ENCODE peak calls at places on chromosomes 13 and 19, in six cellular contexts. Y is LHCN-M2, O is fibroblast of gingiva, L is NB4, N is HCEC 1CT, W is sigmoid colon. R is an unnamed sample.

GRCh38 chr13:86318424-86318823 is 519.2 kb upstream of the SLITRK6 start:
- DNase-seq in Y (no peak), O (no peak), L (no peak), N (no peak), W (no peak), R (no peak)

GRCh38 chr19:10946964-10947657 is 13.7 kb upstream of the SMARCA4 start:
- DNase-seq in Y (no peak), O (peak; percentile 39), L (no peak), N (no peak), W (no peak), R (no peak)

GRCh38 chr13:37869756-37870488 is at the start of gene TRPC4:
- DNase-seq in Y (peak; percentile 89), O (peak; percentile 26), L (peak; percentile 5), N (peak; percentile 86), W (peak; percentile 77), R (peak; percentile 89)

GRCh38 chr19:9641810-9642209 is 20.8 kb upstream of the ZNF561 start:
- DNase-seq in Y (no peak), O (no peak), L (no peak), N (no peak), W (no peak), R (no peak)

GRCh38 chr13:79626924-79627323 is 146.0 kb downstream of the NDFIP2 start:
- DNase-seq in Y (no peak), O (no peak), L (no peak), N (no peak), W (no peak), R (no peak)

GRCh38 chr13:95226476-95226875 is 74.8 kb downstream of the ABCC4 start:
- DNase-seq in Y (no peak), O (no peak), L (no peak), N (no peak), W (no peak), R (no peak)

GRCh38 chr19:35142531-35143230 is 374 bp upstream of the FXYD7 start:
- DNase-seq in Y (no peak), O (no peak), L (peak; percentile 48), N (no peak), W (no peak), R (no peak)

GRCh38 chr19:6233827-6234511 is 45.8 kb downstream of the MLLT1 start:
- DNase-seq in Y (peak; percentile 51), O (peak; percentile 16), L (peak; percentile 84), N (no peak), W (no peak), R (peak; percentile 60)

GRCh38 chr13:106570354-106570822 is 2.5 kb upstream of the ARGLU1 start:
- DNase-seq in Y (no peak), O (peak; percentile 65), L (peak; percentile 81), N (peak; percentile 41), W (peak; percentile 67), R (no peak)

GRCh38 chr19:46115396-46116109 is 8.9 kb downstream of the IGFL3 start:
- DNase-seq in Y (peak; percentile 82), O (no peak), L (peak; percentile 43), N (peak; percentile 45), W (no peak), R (peak; percentile 80)

GRCh38 chr13:29679357-29680050 is 84.0 kb upstream of the SLC7A1 start:
- DNase-seq in Y (no peak), O (no peak), L (no peak), N (no peak), W (no peak), R (no peak)

GRCh38 chr13:92461402-92461801 is 765.2 kb upstream of the GPC6 start:
- DNase-seq in Y (no peak), O (no peak), L (no peak), N (no peak), W (no peak), R (no peak)

GRCh38 chr19:55546822-55547614 is 1.7 kb upstream of the SBK3 start:
- DNase-seq in Y (peak; percentile 25), O (peak; percentile 93), L (no peak), N (no peak), W (peak; percentile 91), R (peak; percentile 61)

GRCh38 chr19:6278740-6279619 is 795 bp downstream of the MLLT1 start:
- DNase-seq in Y (no peak), O (no peak), L (peak; percentile 27), N (peak; percentile 7), W (no peak), R (no peak)

GRCh38 chr19:33728141-33728540 is 68.5 kb upstream of the KCTD15 start:
- DNase-seq in Y (no peak), O (no peak), L (no peak), N (no peak), W (no peak), R (no peak)

GRCh38 chr13:75186384-75186783 is 295.6 kb downstream of the TBC1D4 start:
- DNase-seq in Y (no peak), O (no peak), L (no peak), N (no peak), W (no peak), R (no peak)

GRCh38 chr19:30450101-30450500 is 77.9 kb downstream of the ZNF536 start:
- DNase-seq in Y (no peak), O (no peak), L (no peak), N (no peak), W (peak; percentile 79), R (no peak)

GRCh38 chr19:47005873-47006272 is 13.8 kb upstream of the NPAS1 start:
- DNase-seq in Y (peak; percentile 40), O (peak; percentile 43), L (peak; percentile 73), N (no peak), W (no peak), R (no peak)

GRCh38 chr13:52428295-52428694 is 22.1 kb downstream of the VPS36 start:
- DNase-seq in Y (no peak), O (no peak), L (no peak), N (no peak), W (no peak), R (no peak)

GRCh38 chr13:22121340-22121739 is 450.5 kb downstream of the FGF9 start:
- DNase-seq in Y (no peak), O (no peak), L (no peak), N (no peak), W (no peak), R (no peak)

GRCh38 chr19:10424011-10424637 is 3.8 kb downstream of the PDE4A start:
- DNase-seq in Y (peak; percentile 60), O (peak; percentile 56), L (peak; percentile 94), N (peak; percentile 55), W (peak; percentile 87), R (peak; percentile 78)

R was measured in myocyte.